ENCODE peak calls at places on chromosomes 2 and 18, in nine cellular contexts. I is AG08395; B is aorta; R is caudate nucleus; L is T-cell; M is A172; C is kidney; H is stimulated activated CD4-positive, alpha-beta T cell treated with anti-CD3 and anti-CD28 coated beads, Interleukin-12 subunit alpha, Interleukin-12 subunit beta, amount 100 ng/mL, for 24 hours; G is esophagus muscularis mucosa. Z is an unnamed sample.

GRCh38 chr2:233854241-233854981 is at the start of gene HJURP:
- DNase-seq in I (peak), B (peak), R (peak), L (peak), M (peak), C (peak), H (peak), G (peak), Z (peak)

GRCh38 chr2:9652267-9652666 is 21.5 kb upstream of the YWHAQ start:
- DNase-seq in I (no peak), B (no peak), R (no peak), L (no peak), M (no peak), C (no peak), H (no peak), G (no peak), Z (no peak)

GRCh38 chr18:76686737-76687231 is 135.6 kb upstream of the ZNF236 start:
- DNase-seq in I (peak), B (peak), R (peak), L (no peak), M (peak), C (no peak), H (peak), G (no peak), Z (no peak)

GRCh38 chr2:28395334-28396061 is 2.8 kb downstream of the FOSL2 start:
- DNase-seq in I (no peak), B (peak), R (no peak), L (no peak), M (peak), C (peak), H (no peak), G (no peak), Z (no peak)

GRCh38 chr2:232568161-232568560 is 17.7 kb downstream of the EIF4E2 start:
- DNase-seq in I (peak), B (no peak), R (no peak), L (no peak), M (peak), C (no peak), H (no peak), G (no peak), Z (peak)

GRCh38 chr2:238566001-238566645 is 139.4 kb downstream of the ASB1 start:
- DNase-seq in I (no peak), B (no peak), R (no peak), L (no peak), M (no peak), C (peak), H (no peak), G (no peak), Z (no peak)

GRCh38 chr2:196702641-196703040 is 63.1 kb downstream of the CCDC150 start:
- DNase-seq in I (peak), B (no peak), R (no peak), L (no peak), M (peak), C (no peak), H (no peak), G (no peak), Z (no peak)

GRCh38 chr2:53450885-53451284 is 316.7 kb upstream of the CHAC2 start:
- DNase-seq in I (no peak), B (no peak), R (no peak), L (no peak), M (no peak), C (no peak), H (no peak), G (no peak), Z (no peak)

GRCh38 chr18:10519366-10519765 is 6.5 kb upstream of the NAPG start:
- DNase-seq in I (no peak), B (no peak), R (no peak), L (no peak), M (no peak), C (no peak), H (no peak), G (no peak), Z (no peak)

GRCh38 chr18:13397504-13398163 is 179.1 kb downstream of the LDLRAD4 start:
- DNase-seq in I (no peak), B (no peak), R (no peak), L (no peak), M (no peak), C (no peak), H (no peak), G (no peak), Z (no peak)

GRCh38 chr2:158509928-158510797 is 53.4 kb downstream of the PKP4 start:
- DNase-seq in I (no peak), B (no peak), R (no peak), L (no peak), M (peak), C (no peak), H (no peak), G (no peak), Z (no peak)

Z was measured in GOT3.